ENCODE peak calls at places on chromosome 19, in six cellular contexts. K is foreskin fibroblast, M is A549, S is astrocyte of the spinal cord, P is MCF 10A, N is transverse colon. E is an unnamed sample.
A peak's percentile ranks its signal among the peaks of the same experiment; 100 is the strongest.

GRCh38 chr19:37987356-37988332 is 80.6 kb downstream of the SIPA1L3 start:
- DNase-seq in K (no peak), M (no peak), S (no peak), P (no peak), N (peak; percentile 62), E (no peak)

GRCh38 chr19:52664461-52664860 is 26.3 kb upstream of the ZNF83 start:
- DNase-seq in K (no peak), M (no peak), S (no peak), P (no peak), N (no peak), E (no peak)

GRCh38 chr19:40539070-40539469 is 37.6 kb upstream of the SHKBP1 start:
- DNase-seq in K (no peak), M (no peak), S (no peak), P (peak; percentile 16), N (no peak), E (peak; percentile 12)

GRCh38 chr19:42254083-42254849 is 662 bp downstream of the ERF start:
- DNase-seq in K (peak; percentile 76), M (peak; percentile 92), S (peak; percentile 68), P (peak; percentile 73), N (peak; percentile 84), E (no peak)

GRCh38 chr19:3821857-3822364 is 35.7 kb upstream of the MATK start:
- DNase-seq in K (peak; percentile 52), M (peak; percentile 60), S (peak; percentile 3), P (peak; percentile 8), N (peak; percentile 79), E (no peak)

GRCh38 chr19:38045554-38046253 is 138.7 kb downstream of the SIPA1L3 start:
- DNase-seq in K (no peak), M (no peak), S (no peak), P (no peak), N (no peak), E (no peak)

GRCh38 chr19:35533822-35534521 is 716 bp downstream of the GAPDHS start:
- DNase-seq in K (peak; percentile 80), M (no peak), S (no peak), P (no peak), N (peak; percentile 49), E (peak; percentile 9)

GRCh38 chr19:49950590-49950948 is 10.4 kb downstream of the SIGLEC11 start:
- DNase-seq in K (no peak), M (no peak), S (no peak), P (no peak), N (no peak), E (no peak)

GRCh38 chr19:45499196-45500180 is 1.2 kb downstream of the PPM1N start:
- DNase-seq in K (peak; percentile 67), M (no peak), S (no peak), P (peak; percentile 21), N (peak; percentile 68), E (no peak)

GRCh38 chr19:7769171-7769570 is 6.1 kb downstream of the CLEC4M start:
- DNase-seq in K (no peak), M (no peak), S (no peak), P (no peak), N (no peak), E (no peak)

GRCh38 chr19:39110263-39110967 is 15.2 kb upstream of the PAK4 start:
- DNase-seq in K (peak; percentile 64), M (peak; percentile 95), S (no peak), P (peak; percentile 74), N (peak; percentile 73), E (no peak)

GRCh38 chr19:44757735-44758505 is 9.4 kb downstream of the BCL3 start:
- DNase-seq in K (peak; percentile 93), M (no peak), S (peak; percentile 66), P (no peak), N (peak; percentile 40), E (peak; percentile 60)

GRCh38 chr19:4206818-4207484 is 22.4 kb upstream of the EBI3 start:
- DNase-seq in K (peak; percentile 64), M (peak; percentile 65), S (peak; percentile 37), P (peak; percentile 32), N (no peak), E (peak; percentile 49)

GRCh38 chr19:40286674-40287421 is 1.7 kb upstream of the AKT2 start:
- DNase-seq in K (no peak), M (no peak), S (no peak), P (no peak), N (no peak), E (no peak)

GRCh38 chr19:4374451-4375163 is 25.7 kb downstream of the SH3GL1 start:
- DNase-seq in K (peak; percentile 99), M (peak; percentile 52), S (peak; percentile 84), P (peak; percentile 96), N (peak; percentile 70), E (peak; percentile 90)

GRCh38 chr19:14735915-14736314 is 42.4 kb downstream of the ADGRE2 start:
- DNase-seq in K (no peak), M (no peak), S (no peak), P (no peak), N (no peak), E (no peak)

GRCh38 chr19:3068071-3068470 is 5.8 kb upstream of the TLE5 start:
- DNase-seq in K (no peak), M (no peak), S (no peak), P (no peak), N (no peak), E (no peak)

GRCh38 chr19:3284759-3285646 is 60.5 kb downstream of the CELF5 start:
- DNase-seq in K (peak; percentile 54), M (peak; percentile 56), S (peak; percentile 39), P (peak; percentile 38), N (peak; percentile 95), E (peak; percentile 22)

GRCh38 chr19:5644051-5644450 is 21.2 kb downstream of the SAFB start:
- DNase-seq in K (peak; percentile 48), M (no peak), S (no peak), P (no peak), N (no peak), E (peak; percentile 27)

GRCh38 chr19:5642204-5642603 is 19.3 kb downstream of the SAFB start:
- DNase-seq in K (no peak), M (no peak), S (no peak), P (no peak), N (no peak), E (no peak)

GRCh38 chr19:5637971-5638370 is 15.1 kb downstream of the SAFB start:
- DNase-seq in K (no peak), M (no peak), S (no peak), P (no peak), N (no peak), E (no peak)

GRCh38 chr19:5643060-5643459 is 20.2 kb downstream of the SAFB start:
- DNase-seq in K (no peak), M (no peak), S (no peak), P (no peak), N (no peak), E (no peak)

GRCh38 chr19:5641171-5641570 is 18.3 kb downstream of the SAFB start:
- DNase-seq in K (no peak), M (no peak), S (no peak), P (no peak), N (no peak), E (no peak)
- TF ChIP-seq CTCF in K (no peak), M (no peak), S (no peak), P (no peak), N (no peak), E (no peak)

DNA sequence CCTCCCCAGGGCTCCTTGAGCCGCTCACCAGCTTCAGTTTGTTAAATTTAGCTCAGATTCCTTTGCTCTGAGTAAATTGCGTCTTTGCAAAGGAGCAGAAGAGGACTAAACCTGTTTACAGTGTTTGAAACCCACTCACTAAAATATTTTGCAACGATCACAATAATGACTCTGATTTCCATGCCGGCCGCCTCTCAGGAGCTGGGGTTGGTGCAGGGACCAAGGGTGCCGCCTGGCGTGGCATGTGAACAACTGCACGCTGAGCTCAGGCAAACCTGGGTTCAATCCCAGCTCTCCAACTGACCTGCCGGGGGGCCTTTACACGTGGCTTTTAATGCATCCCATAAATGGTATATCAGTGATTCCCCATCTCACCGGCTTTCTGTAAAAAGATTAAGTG is 68.7 kb upstream of the CACNA1A start:
- DNase-seq in K (peak; percentile 40), M (peak; percentile 12), S (no peak), P (no peak), N (no peak), E (peak; percentile 7)
- TF ChIP-seq CTCF in K (peak; percentile 33), M (peak; percentile 34), S (peak; percentile 29), P (no peak), N (no peak), E (peak; percentile 77)

GRCh38 chr19:1288528-1289394 is 3.1 kb downstream of the EFNA2 start:
- DNase-seq in K (no peak), M (no peak), S (no peak), P (no peak), N (no peak), E (no peak)

GRCh38 chr19:1287622-1288527 is 2.2 kb downstream of the EFNA2 start:
- DNase-seq in K (no peak), M (no peak), S (no peak), P (no peak), N (no peak), E (no peak)

GRCh38 chr19:1290699-1291651 is 5.3 kb downstream of the EFNA2 start:
- DNase-seq in K (no peak), M (no peak), S (no peak), P (no peak), N (peak; percentile 84), E (no peak)

GRCh38 chr19:1290245-1290698 is 4.6 kb downstream of the EFNA2 start:
- DNase-seq in K (no peak), M (no peak), S (no peak), P (no peak), N (no peak), E (no peak)

DNA sequence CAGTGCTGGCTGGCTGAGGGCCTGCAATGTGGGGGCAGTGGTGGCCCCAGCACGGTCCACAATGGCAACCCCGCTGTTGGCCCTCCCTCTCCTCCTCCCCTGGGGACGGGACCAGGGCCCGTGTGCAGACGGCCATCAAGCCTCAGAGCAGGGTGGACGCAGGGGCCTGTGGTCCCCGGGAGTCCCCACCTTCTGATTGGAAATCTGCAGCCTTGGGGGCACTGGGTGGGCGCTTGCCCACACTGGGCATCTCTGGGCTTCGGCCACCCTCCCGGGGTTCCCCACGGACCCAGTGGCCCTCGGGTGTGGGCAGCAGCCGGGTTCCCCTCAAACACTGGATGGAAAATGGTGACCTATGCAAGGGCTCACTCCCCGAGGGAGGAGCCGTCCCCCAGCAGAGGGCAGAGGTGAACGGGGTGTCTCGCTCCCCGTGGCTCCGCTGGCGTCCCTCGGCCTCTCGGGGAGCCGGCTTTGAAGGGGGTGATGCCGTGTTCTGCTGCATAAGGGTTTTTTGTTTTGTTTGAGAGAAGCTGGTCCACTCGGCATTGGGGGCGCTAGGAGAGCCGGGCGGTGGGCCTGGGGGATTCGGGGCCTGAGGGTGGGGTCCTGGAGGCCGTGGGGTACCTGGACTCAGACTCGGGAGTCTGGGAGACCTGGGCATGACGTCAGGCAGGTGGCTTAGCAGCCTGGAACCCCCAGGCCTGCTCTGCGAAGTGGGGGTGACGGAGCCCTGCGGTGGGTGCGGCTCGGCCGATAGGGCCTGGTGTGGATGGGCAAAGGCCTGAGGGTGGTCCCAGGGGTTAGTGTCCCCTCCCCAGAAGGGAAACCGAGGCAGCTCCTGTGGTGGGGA is 3.9 kb downstream of the EFNA2 start:
- DNase-seq in K (no peak), M (no peak), S (no peak), P (no peak), N (no peak), E (no peak)
- TF ChIP-seq CTCF in K (no peak), M (no peak), S (no peak), P (no peak), N (no peak), E (no peak)

DNA sequence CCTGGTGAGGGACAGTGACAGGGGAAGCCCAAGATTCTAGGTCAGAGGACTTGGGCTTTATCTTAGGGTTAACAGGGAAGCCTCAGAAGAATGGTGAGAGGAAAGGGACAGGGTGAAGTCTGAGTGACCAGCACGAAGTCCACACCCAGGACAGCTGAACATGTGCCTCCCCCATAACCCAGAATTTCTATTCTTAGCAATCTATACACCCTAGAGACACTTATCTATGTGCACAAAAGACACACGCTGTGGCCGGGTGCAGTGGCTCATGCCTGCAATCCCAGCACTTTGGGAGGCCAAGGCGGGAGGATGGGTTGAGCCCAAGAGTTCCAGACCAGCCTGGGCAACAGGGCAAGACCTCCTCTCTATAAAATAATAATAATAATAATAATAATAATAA is 11.1 kb upstream of the OLFM2 start:
- DNase-seq in K (no peak), M (no peak), S (no peak), P (no peak), N (no peak), E (no peak)
- TF ChIP-seq CTCF in K (no peak), M (no peak), S (no peak), P (no peak), N (no peak), E (no peak)